ENCODE peak calls at places on chromosomes 7 and 10, in five cellular contexts. One of them, this sample, is unnamed.

GRCh38 chr10:51699145-51699474 is 285 bp downstream of the CSTF2T start:
- DNase-seq in MM.1S: no peak
- DNase-seq in hypothalamus: no peak
- DNase-seq in neural crest cell: no peak
- DNase-seq in GM04504: no peak
- DNase-seq in this sample: no peak

GRCh38 chr7:81111781-81112540 is 193.1 kb upstream of the SEMA3C start:
- DNase-seq in MM.1S: no peak
- DNase-seq in hypothalamus: no peak
- DNase-seq in neural crest cell: no peak
- DNase-seq in GM04504: no peak
- DNase-seq in this sample: no peak

GRCh38 chr10:5159126-5159525 is 25.8 kb downstream of the AKR1C8 start:
- DNase-seq in MM.1S: no peak
- DNase-seq in hypothalamus: no peak
- DNase-seq in neural crest cell: no peak
- DNase-seq in GM04504: no peak
- DNase-seq in this sample: no peak

GRCh38 chr7:22442887-22443369 is 57.1 kb downstream of the STEAP1B start:
- DNase-seq in MM.1S: no peak
- DNase-seq in hypothalamus: no peak
- DNase-seq in neural crest cell: no peak
- DNase-seq in GM04504: no peak
- DNase-seq in this sample: no peak

GRCh38 chr7:88664630-88665233 is 94.8 kb upstream of the ZNF804B start:
- DNase-seq in MM.1S: no peak
- DNase-seq in hypothalamus: no peak
- DNase-seq in neural crest cell: no peak
- DNase-seq in GM04504: no peak
- DNase-seq in this sample: no peak

GRCh38 chr7:20399516-20399915 is 68.8 kb downstream of the ITGB8 start:
- DNase-seq in MM.1S: no peak
- DNase-seq in hypothalamus: no peak
- DNase-seq in neural crest cell: no peak
- DNase-seq in GM04504: no peak
- DNase-seq in this sample: no peak

GRCh38 chr7:57404343-57404966 is 45.5 kb upstream of the ZNF716 start:
- DNase-seq in MM.1S: no peak
- DNase-seq in hypothalamus: no peak
- DNase-seq in neural crest cell: no peak
- DNase-seq in GM04504: no peak
- DNase-seq in this sample: no peak

GRCh38 chr7:30706865-30707264 is 24.6 kb upstream of the CRHR2 start:
- DNase-seq in MM.1S: no peak
- DNase-seq in hypothalamus: no peak
- DNase-seq in neural crest cell: no peak
- DNase-seq in GM04504: no peak
- DNase-seq in this sample: no peak

GRCh38 chr7:137625197-137625596 is 221.6 kb downstream of the DGKI start:
- DNase-seq in MM.1S: no peak
- DNase-seq in hypothalamus: no peak
- DNase-seq in neural crest cell: no peak
- DNase-seq in GM04504: no peak
- DNase-seq in this sample: no peak